ENCODE peak calls at places on chromosome 3, in ten cellular contexts. N, F, J, X, R, H, M, Q, D and S are unnamed samples.

GRCh38 chr3:29683306-29683993 is 402.6 kb downstream of the RBMS3 start:
- DNase-seq in N (no peak), F (no peak), J (no peak), X (peak), R (peak), H (peak), M (no peak), Q (no peak), D (peak), S (no peak)

GRCh38 chr3:124800511-124801374 is 70.5 kb downstream of the UMPS start:
- DNase-seq in N (no peak), F (no peak), J (no peak), X (no peak), R (no peak), H (peak), M (no peak), Q (no peak), D (no peak), S (no peak)

GRCh38 chr3:57864853-57865252 is 108.7 kb downstream of the SLMAP start:
- DNase-seq in N (no peak), F (no peak), J (no peak), X (peak), R (peak), H (peak), M (no peak), Q (no peak), D (peak), S (no peak)

GRCh38 chr3:9101286-9101685 is 138.0 kb upstream of the RAD18 start:
- DNase-seq in N (no peak), F (no peak), J (no peak), X (no peak), R (no peak), H (no peak), M (no peak), Q (no peak), D (no peak), S (no peak)

GRCh38 chr3:184135911-184136260 is 728 bp downstream of the EIF2B5 start:
- DNase-seq in N (no peak), F (no peak), J (no peak), X (no peak), R (no peak), H (no peak), M (no peak), Q (no peak), D (no peak), S (no peak)

GRCh38 chr3:11290743-11291680 is 18.8 kb downstream of the ATG7 start:
- DNase-seq in N (no peak), F (peak), J (no peak), X (peak), R (no peak), H (peak), M (peak), Q (no peak), D (no peak), S (no peak)

GRCh38 chr3:80785475-80785874 is 976.0 kb downstream of the GBE1 start:
- DNase-seq in N (no peak), F (no peak), J (no peak), X (no peak), R (peak), H (no peak), M (no peak), Q (no peak), D (peak), S (no peak)

GRCh38 chr3:55416381-55416821 is 70.7 kb downstream of the WNT5A start:
- DNase-seq in N (no peak), F (no peak), J (no peak), X (peak), R (no peak), H (peak), M (peak), Q (no peak), D (no peak), S (peak)

GRCh38 chr3:47813551-47814177 is 10.7 kb downstream of the DHX30 start:
- DNase-seq in N (no peak), F (no peak), J (no peak), X (no peak), R (no peak), H (no peak), M (no peak), Q (no peak), D (no peak), S (no peak)

GRCh38 chr3:184718431-184718830 is 6.6 kb upstream of the MAGEF1 start:
- DNase-seq in N (no peak), F (no peak), J (no peak), X (no peak), R (no peak), H (no peak), M (no peak), Q (no peak), D (no peak), S (no peak)

GRCh38 chr3:14137445-14137844 is 12.6 kb downstream of the TMEM43 start:
- DNase-seq in N (no peak), F (no peak), J (no peak), X (no peak), R (no peak), H (no peak), M (no peak), Q (no peak), D (no peak), S (no peak)

GRCh38 chr3:181919375-181919774 is 207.7 kb downstream of the SOX2 start:
- DNase-seq in N (no peak), F (no peak), J (no peak), X (no peak), R (no peak), H (no peak), M (no peak), Q (no peak), D (no peak), S (no peak)

GRCh38 chr3:81602781-81603180 is 158.7 kb downstream of the GBE1 start:
- DNase-seq in N (no peak), F (no peak), J (no peak), X (no peak), R (no peak), H (peak), M (no peak), Q (no peak), D (no peak), S (no peak)

GRCh38 chr3:66047321-66048050 is 8.8 kb upstream of the MAGI1 start:
- DNase-seq in N (no peak), F (no peak), J (no peak), X (peak), R (no peak), H (peak), M (peak), Q (no peak), D (no peak), S (peak)

GRCh38 chr3:72977060-72977459 is 19.6 kb upstream of the PPP4R2 start:
- DNase-seq in N (no peak), F (no peak), J (no peak), X (no peak), R (no peak), H (peak), M (no peak), Q (no peak), D (no peak), S (no peak)

GRCh38 chr3:23442598-23443383 is 239.7 kb downstream of the UBE2E2 start:
- DNase-seq in N (no peak), F (peak), J (no peak), X (peak), R (no peak), H (peak), M (no peak), Q (no peak), D (no peak), S (no peak)

GRCh38 chr3:183210341-183210740 is 42.7 kb upstream of the B3GNT5 start:
- DNase-seq in N (no peak), F (no peak), J (no peak), X (no peak), R (no peak), H (no peak), M (no peak), Q (no peak), D (peak), S (no peak)

GRCh38 chr3:57892423-57892822 is 115.8 kb upstream of the FLNB start:
- DNase-seq in N (no peak), F (no peak), J (no peak), X (no peak), R (no peak), H (peak), M (no peak), Q (no peak), D (no peak), S (no peak)

GRCh38 chr3:177396707-177397106 is 199.4 kb upstream of the TBL1XR1 start:
- DNase-seq in N (no peak), F (no peak), J (no peak), X (no peak), R (no peak), H (no peak), M (no peak), Q (no peak), D (peak), S (no peak)

GRCh38 chr3:106473576-106474506 is 605.0 kb upstream of the CBLB start:
- DNase-seq in N (no peak), F (peak), J (no peak), X (no peak), R (no peak), H (no peak), M (no peak), Q (no peak), D (no peak), S (no peak)

GRCh38 chr3:185420762-185421161 is 57.8 kb downstream of the MAP3K13 start:
- DNase-seq in N (peak), F (no peak), J (no peak), X (no peak), R (no peak), H (no peak), M (no peak), Q (no peak), D (peak), S (no peak)

GRCh38 chr3:171807129-171807675 is 3.1 kb downstream of the PLD1 start:
- DNase-seq in N (no peak), F (no peak), J (no peak), X (no peak), R (no peak), H (no peak), M (no peak), Q (no peak), D (no peak), S (no peak)

GRCh38 chr3:94115482-94115881 is 52.6 kb downstream of the NSUN3 start:
- DNase-seq in N (no peak), F (no peak), J (no peak), X (peak), R (peak), H (peak), M (no peak), Q (no peak), D (peak), S (no peak)

GRCh38 chr3:195065142-195065863 is 205.7 kb downstream of the XXYLT1 start:
- DNase-seq in N (no peak), F (no peak), J (no peak), X (no peak), R (no peak), H (no peak), M (no peak), Q (no peak), D (no peak), S (no peak)

GRCh38 chr3:154184582-154184981 is 63.4 kb downstream of the ARHGEF26 start:
- DNase-seq in N (no peak), F (no peak), J (no peak), X (no peak), R (no peak), H (no peak), M (no peak), Q (no peak), D (no peak), S (no peak)

GRCh38 chr3:9380014-9380413 is 17.2 kb downstream of the THUMPD3 start:
- DNase-seq in N (no peak), F (no peak), J (no peak), X (no peak), R (no peak), H (no peak), M (no peak), Q (no peak), D (no peak), S (no peak)